ENCODE peak calls at places on chromosomes 1 and 21, in seven cellular contexts. One of them, this sample, is unnamed.

GRCh38 chr1:33866286-33866685 is 2.4 kb downstream of the HMGB4 start:
- DNase-seq in AG09319: peak
- DNase-seq in fibroblast of the conjunctiva: no peak
- DNase-seq in activated T-helper 1 cell treated with anti-CD3 and anti-CD28 coated beads, Interleukin-12 subunit alpha, Interleukin-12 subunit beta, Interleukin-2, Interleukin-4 antibody, amounts not matched to agents 30 ng/mL and 10 ng/mL and 1 ng/mL, durations not matched to agents 14 hours and 24 hours and 36 hours: no peak
- DNase-seq in uterus: no peak
- DNase-seq in GM23248: peak
- DNase-seq in upper lobe of right lung: no peak
- DNase-seq in this sample: no peak

GRCh38 chr1:5814046-5814619 is 178.1 kb downstream of the NPHP4 start:
- DNase-seq in upper lobe of right lung: peak
- DNase-seq in AG09319: no peak
- DNase-seq in uterus: no peak
- DNase-seq in GM23248: no peak
- DNase-seq in fibroblast of the conjunctiva: no peak
- DNase-seq in activated T-helper 1 cell treated with anti-CD3 and anti-CD28 coated beads, Interleukin-12 subunit alpha, Interleukin-12 subunit beta, Interleukin-2, Interleukin-4 antibody, amounts not matched to agents 30 ng/mL and 10 ng/mL and 1 ng/mL, durations not matched to agents 14 hours and 24 hours and 36 hours: no peak
- DNase-seq in this sample: no peak

GRCh38 chr1:184489908-184490307 is 103.1 kb downstream of the C1orf21 start:
- DNase-seq in AG09319: no peak
- DNase-seq in uterus: no peak
- DNase-seq in GM23248: peak
- DNase-seq in activated T-helper 1 cell treated with anti-CD3 and anti-CD28 coated beads, Interleukin-12 subunit alpha, Interleukin-12 subunit beta, Interleukin-2, Interleukin-4 antibody, amounts not matched to agents 30 ng/mL and 10 ng/mL and 1 ng/mL, durations not matched to agents 14 hours and 24 hours and 36 hours: no peak
- DNase-seq in upper lobe of right lung: no peak
- DNase-seq in fibroblast of the conjunctiva: no peak
- DNase-seq in this sample: no peak

GRCh38 chr1:167492509-167492910 is 25.8 kb downstream of the CD247 start:
- DNase-seq in uterus: no peak
- DNase-seq in GM23248: no peak
- DNase-seq in activated T-helper 1 cell treated with anti-CD3 and anti-CD28 coated beads, Interleukin-12 subunit alpha, Interleukin-12 subunit beta, Interleukin-2, Interleukin-4 antibody, amounts not matched to agents 30 ng/mL and 10 ng/mL and 1 ng/mL, durations not matched to agents 14 hours and 24 hours and 36 hours: no peak
- DNase-seq in AG09319: no peak
- DNase-seq in fibroblast of the conjunctiva: no peak
- DNase-seq in upper lobe of right lung: no peak
- DNase-seq in this sample: no peak

GRCh38 chr1:154698320-154699096 is 90.5 kb upstream of the ADAR start:
- DNase-seq in activated T-helper 1 cell treated with anti-CD3 and anti-CD28 coated beads, Interleukin-12 subunit alpha, Interleukin-12 subunit beta, Interleukin-2, Interleukin-4 antibody, amounts not matched to agents 30 ng/mL and 10 ng/mL and 1 ng/mL, durations not matched to agents 14 hours and 24 hours and 36 hours: no peak
- DNase-seq in fibroblast of the conjunctiva: no peak
- DNase-seq in AG09319: no peak
- DNase-seq in upper lobe of right lung: no peak
- DNase-seq in uterus: no peak
- DNase-seq in GM23248: peak
- DNase-seq in this sample: no peak

GRCh38 chr21:45590246-45590725 is 48.0 kb upstream of the SLC19A1 start:
- DNase-seq in GM23248: peak
- DNase-seq in fibroblast of the conjunctiva: peak
- DNase-seq in uterus: peak
- DNase-seq in activated T-helper 1 cell treated with anti-CD3 and anti-CD28 coated beads, Interleukin-12 subunit alpha, Interleukin-12 subunit beta, Interleukin-2, Interleukin-4 antibody, amounts not matched to agents 30 ng/mL and 10 ng/mL and 1 ng/mL, durations not matched to agents 14 hours and 24 hours and 36 hours: peak
- DNase-seq in upper lobe of right lung: peak
- DNase-seq in AG09319: no peak
- DNase-seq in this sample: peak

GRCh38 chr1:41434748-41435449 is 49.6 kb downstream of the EDN2 start:
- DNase-seq in GM23248: no peak
- DNase-seq in AG09319: no peak
- DNase-seq in activated T-helper 1 cell treated with anti-CD3 and anti-CD28 coated beads, Interleukin-12 subunit alpha, Interleukin-12 subunit beta, Interleukin-2, Interleukin-4 antibody, amounts not matched to agents 30 ng/mL and 10 ng/mL and 1 ng/mL, durations not matched to agents 14 hours and 24 hours and 36 hours: no peak
- DNase-seq in fibroblast of the conjunctiva: no peak
- DNase-seq in uterus: no peak
- DNase-seq in upper lobe of right lung: no peak
- DNase-seq in this sample: no peak

GRCh38 chr1:154361357-154361756 is 36.0 kb downstream of the ATP8B2 start:
- DNase-seq in activated T-helper 1 cell treated with anti-CD3 and anti-CD28 coated beads, Interleukin-12 subunit alpha, Interleukin-12 subunit beta, Interleukin-2, Interleukin-4 antibody, amounts not matched to agents 30 ng/mL and 10 ng/mL and 1 ng/mL, durations not matched to agents 14 hours and 24 hours and 36 hours: no peak
- DNase-seq in upper lobe of right lung: no peak
- DNase-seq in GM23248: peak
- DNase-seq in fibroblast of the conjunctiva: no peak
- DNase-seq in AG09319: no peak
- DNase-seq in uterus: no peak
- DNase-seq in this sample: no peak

This sample was measured in OCI-M1.